ENCODE peak calls at places on chromosomes 1 and 21, in five cellular contexts. V is heart left ventricle, S is IMR-90, M is lower leg skin, U is body of pancreas. P is an unnamed sample.

GRCh38 chr21:32134441-32135159 is 144.2 kb downstream of the MIS18A start:
- DNase-seq in V (no peak), S (no peak), M (no peak), U (no peak), P (no peak)

GRCh38 chr1:225736651-225737097 is 41.0 kb upstream of the SRP9 start:
- DNase-seq in V (no peak), S (no peak), M (no peak), U (no peak), P (peak)

GRCh38 chr1:6418668-6419396 is 887 bp downstream of the HES2 start:
- DNase-seq in V (no peak), S (no peak), M (no peak), U (no peak), P (no peak)

GRCh38 chr1:151837197-151837596 is 2.4 kb downstream of the C2CD4D start:
- DNase-seq in V (no peak), S (no peak), M (no peak), U (no peak), P (no peak)

GRCh38 chr1:54227091-54227602 is 27.2 kb downstream of the MRPL37 start:
- DNase-seq in V (no peak), S (peak), M (no peak), U (peak), P (no peak)

GRCh38 chr1:84508510-84508909 is 2.1 kb upstream of the GNG5 start:
- DNase-seq in V (no peak), S (no peak), M (no peak), U (no peak), P (no peak)

GRCh38 chr1:93738075-93738622 is 56.5 kb upstream of the BCAR3 start:
- DNase-seq in V (no peak), S (peak), M (no peak), U (no peak), P (no peak)

GRCh38 chr1:225691861-225692516 is 39.1 kb upstream of the ENAH start:
- DNase-seq in V (no peak), S (peak), M (no peak), U (no peak), P (no peak)

DNA sequence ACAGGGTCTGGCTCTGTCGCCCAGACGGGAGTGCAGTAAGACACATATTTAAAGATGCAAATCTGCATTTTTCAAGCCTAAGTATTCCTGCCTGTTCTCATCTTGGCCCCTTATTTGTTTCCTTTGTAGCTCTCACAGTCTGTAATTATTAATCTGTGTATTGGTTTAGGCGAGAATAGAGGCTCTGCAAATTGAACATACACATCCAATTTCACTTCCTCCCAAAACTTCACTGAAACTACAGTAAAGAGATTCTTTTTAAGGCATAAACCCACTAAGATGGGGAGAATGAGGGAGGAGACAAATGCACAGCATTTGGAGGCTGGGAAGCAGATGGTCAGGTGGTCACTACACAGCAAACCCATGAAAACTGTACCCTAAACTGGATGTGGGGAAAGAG is 21.0 kb downstream of the HMGN2 start:
- DNase-seq in V (no peak), S (no peak), M (no peak), U (no peak), P (no peak)
- H3K4me3 ChIP-seq in V (no peak), S (no peak), M (no peak), U (no peak), P (no peak)

DNA sequence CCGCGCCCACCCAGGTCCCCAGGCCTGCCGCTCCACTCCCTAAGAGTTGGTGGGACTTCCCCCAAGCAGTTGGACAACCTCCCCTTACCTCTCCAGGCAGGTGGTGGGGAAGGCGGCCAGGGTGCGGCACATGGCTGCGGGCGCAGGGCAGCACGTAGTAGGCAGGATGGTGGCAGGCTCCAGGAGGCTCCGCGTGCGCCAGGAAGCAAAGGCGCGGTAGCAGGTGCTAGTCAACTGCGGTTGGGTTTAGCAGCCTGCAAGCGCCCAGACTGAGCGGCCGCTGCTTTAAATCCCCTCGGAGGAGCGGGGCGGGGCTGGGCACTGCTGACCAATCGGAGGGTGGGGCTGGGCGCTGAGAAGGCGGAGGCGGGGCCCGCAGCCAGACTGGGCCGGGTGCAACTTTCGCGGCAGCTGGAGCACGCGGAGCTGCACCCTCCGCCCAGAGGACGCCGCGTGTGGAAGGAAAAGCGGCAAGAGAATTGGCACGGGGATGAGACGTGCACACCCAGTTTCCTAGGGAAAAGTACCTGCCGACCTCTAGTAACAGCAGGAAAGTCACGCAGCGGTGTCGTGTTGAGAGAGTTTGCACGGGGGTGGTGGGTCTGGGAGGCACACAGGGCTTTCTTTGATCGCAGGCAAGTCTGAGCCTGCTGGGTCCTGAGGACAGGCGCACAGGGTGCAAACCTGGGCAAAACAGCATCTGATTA is at the start of gene RGS16:
- DNase-seq in V (peak), S (peak), M (peak), U (peak), P (peak)
- TF ChIP-seq POLR2A in V (peak), S (no peak), M (no peak), U (peak), P (peak)

GRCh38 chr1:185680453-185680852 is 53.7 kb upstream of the HMCN1 start:
- DNase-seq in V (peak), S (no peak), M (no peak), U (no peak), P (no peak)
- H3K4me3 ChIP-seq in V (no peak), S (no peak), M (no peak), U (no peak), P (no peak)

GRCh38 chr1:2588661-2589330 is 2.2 kb downstream of the PRXL2B start:
- DNase-seq in V (no peak), S (no peak), M (no peak), U (no peak), P (peak)
- TF ChIP-seq POLR2A in V (no peak), S (no peak), M (no peak), U (no peak), P (no peak)

P was measured in right lobe of liver.